ENCODE peak calls at places on chromosomes 13 and 19, in four cellular contexts. B is progenitor cell of endocrine pancreas, Y is foreskin fibroblast, D is smooth muscle cell of the brain vasculature. U is an unnamed sample.

GRCh38 chr19:47075179-47075811 is 26.9 kb upstream of the TMEM160 start:
- DNase-seq in Y (peak; percentile 33), B (no peak), D (no peak), U (no peak)

GRCh38 chr13:110664074-110664473 is 41.8 kb downstream of the CARS2 start:
- DNase-seq in B (no peak), D (no peak), Y (no peak), U (no peak)

GRCh38 chr19:16611121-16611520 is 16.9 kb downstream of the MED26 start:
- DNase-seq in B (no peak), Y (no peak), D (no peak), U (no peak)

GRCh38 chr13:98105929-98106336 is 37.0 kb upstream of the FARP1 start:
- DNase-seq in B (no peak), D (no peak), Y (peak; percentile 55), U (no peak)

GRCh38 chr19:54316746-54317107 is 3.8 kb upstream of the LILRA5 start:
- DNase-seq in D (no peak), Y (no peak), B (no peak), U (no peak)

GRCh38 chr13:108919036-108919907 is 289.9 kb downstream of the MYO16 start:
- DNase-seq in B (no peak), Y (peak; percentile 49), D (no peak), U (no peak)

GRCh38 chr13:30192320-30193093 is 114.8 kb downstream of the KATNAL1 start:
- DNase-seq in B (no peak), Y (peak; percentile 14), D (peak; percentile 31), U (no peak)

GRCh38 chr13:108924154-108924940 is 294.9 kb downstream of the MYO16 start:
- DNase-seq in Y (peak; percentile 45), B (no peak), D (no peak), U (no peak)

GRCh38 chr19:3658004-3658822 is 31.6 kb upstream of the CACTIN start:
- DNase-seq in Y (no peak), B (no peak), D (no peak), U (no peak)

GRCh38 chr19:13843104-13843921 is 33.6 kb upstream of the NANOS3 start:
- DNase-seq in D (no peak), Y (peak; percentile 81), B (no peak), U (peak; percentile 81)

GRCh38 chr13:39415403-39415802 is 187.6 kb downstream of the LHFPL6 start:
- DNase-seq in D (no peak), B (no peak), Y (peak; percentile 78), U (no peak)

GRCh38 chr13:110212529-110212928 is 94.4 kb downstream of the COL4A1 start:
- DNase-seq in D (no peak), Y (no peak), B (no peak), U (no peak)

GRCh38 chr13:51781246-51782022 is 22.5 kb downstream of the DHRS12 start:
- DNase-seq in D (no peak), B (no peak), Y (peak; percentile 52), U (no peak)

GRCh38 chr19:13298565-13299481 is 148.6 kb downstream of the IER2 start:
- DNase-seq in B (no peak), D (no peak), Y (no peak), U (no peak)

GRCh38 chr19:11288349-11288748 is 7.6 kb upstream of the TSPAN16 start:
- DNase-seq in B (no peak), Y (peak; percentile 67), D (no peak), U (peak; percentile 54)

GRCh38 chr13:30932481-30933333 is at the start of gene TEX26:
- DNase-seq in B (peak; percentile 28), D (no peak), Y (no peak), U (no peak)

GRCh38 chr19:368624-369020 is 24.0 kb upstream of the MIER2 start:
- DNase-seq in Y (no peak), B (no peak), D (no peak), U (no peak)

GRCh38 chr19:2550431-2551171 is 74.7 kb downstream of the GADD45B start:
- DNase-seq in Y (no peak), B (no peak), D (no peak), U (no peak)

GRCh38 chr19:33671211-33671610 is 49.5 kb downstream of the CHST8 start:
- DNase-seq in D (no peak), B (no peak), Y (no peak), U (no peak)

GRCh38 chr13:23748591-23748990 is 140.6 kb downstream of the MIPEP start:
- DNase-seq in B (no peak), Y (no peak), D (no peak), U (no peak)

GRCh38 chr19:35633727-35634440 is 5.0 kb downstream of the RBM42 start:
- DNase-seq in Y (no peak), D (no peak), B (no peak), U (no peak)

GRCh38 chr13:79477968-79478367 is 3.0 kb upstream of the NDFIP2 start:
- DNase-seq in D (no peak), B (no peak), Y (no peak), U (no peak)

GRCh38 chr19:56253737-56254136 is 18.8 kb upstream of the EDDM13 start:
- DNase-seq in Y (peak; percentile 66), D (peak; percentile 23), B (no peak), U (peak; percentile 37)

GRCh38 chr19:45498411-45499195 is at the start of gene PPM1N:
- DNase-seq in B (no peak), D (no peak), Y (peak; percentile 73), U (no peak)

GRCh38 chr13:37701306-37701705 is 102.7 kb upstream of the POSTN start:
- DNase-seq in Y (peak; percentile 38), B (no peak), D (no peak), U (no peak)

GRCh38 chr13:80884031-80884785 is 543.3 kb upstream of the SPRY2 start:
- DNase-seq in D (no peak), Y (no peak), B (no peak), U (no peak)

GRCh38 chr19:47881757-47882156 is 4.4 kb downstream of the SULT2A1 start:
- DNase-seq in Y (no peak), B (no peak), D (no peak), U (no peak)

GRCh38 chr19:51396175-51396574 is 5.8 kb upstream of the C19orf84 start:
- DNase-seq in D (no peak), Y (no peak), B (no peak), U (no peak)

GRCh38 chr19:55027472-55028337 is 10.4 kb downstream of the GP6 start:
- DNase-seq in B (no peak), D (no peak), Y (no peak), U (no peak)

GRCh38 chr19:1402411-1403070 is 1.2 kb upstream of the GAMT start:
- DNase-seq in B (no peak), Y (peak; percentile 32), D (no peak), U (no peak)

GRCh38 chr19:17125728-17126677 is 50.4 kb downstream of the MYO9B start:
- DNase-seq in Y (peak; percentile 31), B (no peak), D (no peak), U (no peak)

GRCh38 chr13:44305845-44306244 is 67.8 kb upstream of the SERP2 start:
- DNase-seq in Y (peak; percentile 37), B (no peak), D (no peak), U (no peak)

GRCh38 chr19:46489445-46490272 is 6.0 kb downstream of the PNMA8B start:
- DNase-seq in D (no peak), B (no peak), Y (peak; percentile 70), U (no peak)

GRCh38 chr19:55600336-55601028 is 394 bp downstream of the ZNF524 start:
- DNase-seq in D (no peak), B (peak; percentile 83), Y (peak; percentile 75), U (no peak)

GRCh38 chr13:78241278-78241919 is 322.8 kb upstream of the EDNRB start:
- DNase-seq in B (peak; percentile 30), D (no peak), Y (peak; percentile 4), U (peak; percentile 4)

GRCh38 chr13:25231537-25231936 is 55.8 kb downstream of the MTMR6 start:
- DNase-seq in B (no peak), Y (no peak), D (no peak), U (no peak)

GRCh38 chr13:39263033-39263432 is 224.8 kb downstream of the NHLRC3 start:
- DNase-seq in D (no peak), Y (peak; percentile 72), B (peak; percentile 18), U (peak; percentile 11)

U was measured in HuH-7.5.